ENCODE peak calls at places on chromosomes 7 and 10, in eight cellular contexts. One of them, this sample, is unnamed.

GRCh38 chr7:21642422-21642821 is 99.6 kb downstream of the DNAH11 start:
- DNase-seq in GM23248: no peak
- DNase-seq in transverse colon: no peak
- DNase-seq in neural progenitor cell: peak
- DNase-seq in PC-3: no peak
- DNase-seq in fibroblast of the aortic adventitia: peak
- DNase-seq in left ventricle myocardium inferior: no peak
- DNase-seq in AG08396: no peak
- DNase-seq in this sample: no peak

GRCh38 chr7:37757563-37757962 is 74.0 kb downstream of the GPR141 start:
- DNase-seq in GM23248: no peak
- DNase-seq in transverse colon: no peak
- DNase-seq in neural progenitor cell: no peak
- DNase-seq in PC-3: no peak
- DNase-seq in fibroblast of the aortic adventitia: no peak
- DNase-seq in left ventricle myocardium inferior: no peak
- DNase-seq in AG08396: no peak
- DNase-seq in this sample: no peak

GRCh38 chr7:159048656-159049055 is 96.0 kb downstream of the VIPR2 start:
- DNase-seq in GM23248: no peak
- DNase-seq in transverse colon: no peak
- DNase-seq in neural progenitor cell: no peak
- DNase-seq in PC-3: no peak
- DNase-seq in fibroblast of the aortic adventitia: no peak
- DNase-seq in left ventricle myocardium inferior: no peak
- DNase-seq in AG08396: no peak
- DNase-seq in this sample: no peak

GRCh38 chr7:99036531-99037175 is 107.3 kb downstream of the SMURF1 start:
- DNase-seq in GM23248: peak
- DNase-seq in transverse colon: no peak
- DNase-seq in neural progenitor cell: peak
- DNase-seq in PC-3: peak
- DNase-seq in fibroblast of the aortic adventitia: peak
- DNase-seq in left ventricle myocardium inferior: no peak
- DNase-seq in AG08396: peak
- DNase-seq in this sample: no peak

GRCh38 chr10:11757452-11757819 is 15.3 kb downstream of the ECHDC3 start:
- DNase-seq in GM23248: peak
- DNase-seq in transverse colon: no peak
- DNase-seq in neural progenitor cell: no peak
- DNase-seq in PC-3: peak
- DNase-seq in fibroblast of the aortic adventitia: peak
- DNase-seq in left ventricle myocardium inferior: peak
- DNase-seq in AG08396: peak
- DNase-seq in this sample: peak

GRCh38 chr7:12322287-12322902 is 81.3 kb downstream of the VWDE start:
- DNase-seq in GM23248: peak
- DNase-seq in transverse colon: no peak
- DNase-seq in neural progenitor cell: no peak
- DNase-seq in PC-3: peak
- DNase-seq in fibroblast of the aortic adventitia: peak
- DNase-seq in left ventricle myocardium inferior: no peak
- DNase-seq in AG08396: no peak
- DNase-seq in this sample: peak

GRCh38 chr7:121624922-121625321 is 228.8 kb upstream of the FAM3C start:
- DNase-seq in GM23248: peak
- DNase-seq in transverse colon: no peak
- DNase-seq in neural progenitor cell: no peak
- DNase-seq in PC-3: no peak
- DNase-seq in fibroblast of the aortic adventitia: peak
- DNase-seq in left ventricle myocardium inferior: peak
- DNase-seq in AG08396: no peak
- DNase-seq in this sample: no peak

GRCh38 chr10:87095241-87095945 is 387 bp downstream of the SHLD2 start:
- DNase-seq in GM23248: peak
- DNase-seq in transverse colon: peak
- DNase-seq in neural progenitor cell: peak
- DNase-seq in PC-3: peak
- DNase-seq in fibroblast of the aortic adventitia: peak
- DNase-seq in left ventricle myocardium inferior: peak
- DNase-seq in AG08396: peak
- DNase-seq in this sample: peak

GRCh38 chr7:2018786-2019692 is 213.7 kb downstream of the MAD1L1 start:
- DNase-seq in GM23248: peak
- DNase-seq in transverse colon: peak
- DNase-seq in neural progenitor cell: no peak
- DNase-seq in PC-3: peak
- DNase-seq in fibroblast of the aortic adventitia: peak
- DNase-seq in left ventricle myocardium inferior: peak
- DNase-seq in AG08396: peak
- DNase-seq in this sample: no peak

GRCh38 chr7:121505021-121505420 is 108.9 kb upstream of the FAM3C start:
- DNase-seq in GM23248: peak
- DNase-seq in transverse colon: no peak
- DNase-seq in neural progenitor cell: no peak
- DNase-seq in PC-3: peak
- DNase-seq in fibroblast of the aortic adventitia: peak
- DNase-seq in left ventricle myocardium inferior: no peak
- DNase-seq in AG08396: peak
- DNase-seq in this sample: no peak